ENCODE peak calls at places on chromosomes 11 and 22, in nine cellular contexts. T, B, J, G, R, Z, I, Q and E are unnamed samples.

GRCh38 chr11:65381721-65382035 is 768 bp downstream of the SLC25A45 start:
- DNase-seq in T (no peak), B (peak; percentile 82), J (no peak), G (peak; percentile 72), R (no peak), Z (no peak), I (peak; percentile 44), Q (peak; percentile 65), E (no peak)

GRCh38 chr11:88102595-88102929 is 72.7 kb downstream of the RAB38 start:
- DNase-seq in T (no peak), B (no peak), J (no peak), G (peak; percentile 61), R (no peak), Z (no peak), I (no peak), Q (no peak), E (peak; percentile 8)

GRCh38 chr22:46272196-46272595 is 4.4 kb downstream of the TTC38 start:
- DNase-seq in T (no peak), B (no peak), J (no peak), G (no peak), R (no peak), Z (no peak), I (no peak), Q (no peak), E (no peak)

GRCh38 chr11:108870373-108871020 is 205.6 kb downstream of the DDX10 start:
- DNase-seq in T (no peak), B (peak; percentile 48), J (no peak), G (peak; percentile 87), R (no peak), Z (no peak), I (no peak), Q (no peak), E (no peak)

GRCh38 chr11:115067471-115067870 is 389.1 kb downstream of the NXPE2 start:
- DNase-seq in T (no peak), B (no peak), J (no peak), G (no peak), R (no peak), Z (no peak), I (no peak), Q (no peak), E (no peak)

GRCh38 chr22:17368727-17369552 is at the start of gene CECR2:
- DNase-seq in T (peak; percentile 85), B (no peak), J (peak; percentile 42), G (no peak), R (peak; percentile 54), Z (peak; percentile 95), I (peak; percentile 71), Q (peak; percentile 34), E (peak; percentile 78)

GRCh38 chr22:35335936-35336781 is 36.5 kb downstream of the TOM1 start:
- DNase-seq in T (no peak), B (no peak), J (no peak), G (no peak), R (peak; percentile 66), Z (no peak), I (no peak), Q (no peak), E (no peak)

GRCh38 chr11:12215192-12215591 is 104.8 kb downstream of the MICAL2 start:
- DNase-seq in T (peak; percentile 15), B (no peak), J (no peak), G (no peak), R (no peak), Z (peak; percentile 20), I (no peak), Q (no peak), E (peak; percentile 54)

GRCh38 chr11:10752061-10752460 is 1.0 kb downstream of the CTR9 start:
- DNase-seq in T (no peak), B (no peak), J (no peak), G (no peak), R (no peak), Z (no peak), I (peak; percentile 15), Q (no peak), E (no peak)

GRCh38 chr11:66745356-66746235 is 16.6 kb upstream of the SPTBN2 start:
- DNase-seq in T (peak; percentile 53), B (peak; percentile 71), J (peak; percentile 75), G (peak; percentile 32), R (no peak), Z (peak; percentile 34), I (peak; percentile 81), Q (no peak), E (peak; percentile 66)

GRCh38 chr11:31236052-31236652 is 133.4 kb downstream of the DCDC1 start:
- DNase-seq in T (no peak), B (peak; percentile 42), J (peak; percentile 40), G (peak; percentile 39), R (no peak), Z (no peak), I (peak; percentile 8), Q (peak; percentile 8), E (no peak)

GRCh38 chr11:31237819-31238771 is 131.4 kb downstream of the DCDC1 start:
- DNase-seq in T (peak; percentile 77), B (peak; percentile 20), J (no peak), G (peak; percentile 54), R (no peak), Z (peak; percentile 89), I (no peak), Q (no peak), E (peak; percentile 7)

GRCh38 chr11:31233425-31233824 is 136.1 kb downstream of the DCDC1 start:
- DNase-seq in T (peak; percentile 43), B (peak; percentile 17), J (no peak), G (peak; percentile 14), R (no peak), Z (no peak), I (no peak), Q (peak; percentile 29), E (peak; percentile 11)
- H2AFZ ChIP-seq in T (no peak overlapping the region), B (no peak overlapping the region), J (no peak overlapping the region), G (no peak overlapping the region), R (no peak overlapping the region), Z (no peak overlapping the region), I (no peak overlapping the region), Q (peak overlapping the region; percentile 63), E (no peak overlapping the region)

GRCh38 chr22:24584871-24585411 is 7.9 kb downstream of the LRRC75B start:
- DNase-seq in T (no peak), B (no peak), J (no peak), G (no peak), R (no peak), Z (no peak), I (no peak), Q (no peak), E (no peak)

GRCh38 chr22:24583972-24584790 is 8.7 kb downstream of the LRRC75B start:
- DNase-seq in T (peak; percentile 28), B (no peak), J (no peak), G (no peak), R (no peak), Z (no peak), I (no peak), Q (no peak), E (no peak)

GRCh38 chr22:24585461-24585860 is 7.4 kb downstream of the LRRC75B start:
- DNase-seq in T (no peak), B (no peak), J (no peak), G (no peak), R (no peak), Z (no peak), I (no peak), Q (no peak), E (no peak)

GRCh38 chr22:24582111-24582814 is 10.6 kb downstream of the LRRC75B start:
- DNase-seq in T (no peak), B (no peak), J (no peak), G (no peak), R (no peak), Z (no peak), I (no peak), Q (no peak), E (no peak)

GRCh38 chr22:24583221-24583971 is 9.5 kb downstream of the LRRC75B start:
- DNase-seq in T (no peak), B (no peak), J (no peak), G (peak; percentile 28), R (peak; percentile 84), Z (no peak), I (no peak), Q (no peak), E (peak; percentile 58)
- TF ChIP-seq EZH2phosphoT487 in T (no peak), B (no peak), J (no peak), G (no peak), R (no peak), Z (no peak), I (no peak), Q (no peak), E (no peak)

DNA sequence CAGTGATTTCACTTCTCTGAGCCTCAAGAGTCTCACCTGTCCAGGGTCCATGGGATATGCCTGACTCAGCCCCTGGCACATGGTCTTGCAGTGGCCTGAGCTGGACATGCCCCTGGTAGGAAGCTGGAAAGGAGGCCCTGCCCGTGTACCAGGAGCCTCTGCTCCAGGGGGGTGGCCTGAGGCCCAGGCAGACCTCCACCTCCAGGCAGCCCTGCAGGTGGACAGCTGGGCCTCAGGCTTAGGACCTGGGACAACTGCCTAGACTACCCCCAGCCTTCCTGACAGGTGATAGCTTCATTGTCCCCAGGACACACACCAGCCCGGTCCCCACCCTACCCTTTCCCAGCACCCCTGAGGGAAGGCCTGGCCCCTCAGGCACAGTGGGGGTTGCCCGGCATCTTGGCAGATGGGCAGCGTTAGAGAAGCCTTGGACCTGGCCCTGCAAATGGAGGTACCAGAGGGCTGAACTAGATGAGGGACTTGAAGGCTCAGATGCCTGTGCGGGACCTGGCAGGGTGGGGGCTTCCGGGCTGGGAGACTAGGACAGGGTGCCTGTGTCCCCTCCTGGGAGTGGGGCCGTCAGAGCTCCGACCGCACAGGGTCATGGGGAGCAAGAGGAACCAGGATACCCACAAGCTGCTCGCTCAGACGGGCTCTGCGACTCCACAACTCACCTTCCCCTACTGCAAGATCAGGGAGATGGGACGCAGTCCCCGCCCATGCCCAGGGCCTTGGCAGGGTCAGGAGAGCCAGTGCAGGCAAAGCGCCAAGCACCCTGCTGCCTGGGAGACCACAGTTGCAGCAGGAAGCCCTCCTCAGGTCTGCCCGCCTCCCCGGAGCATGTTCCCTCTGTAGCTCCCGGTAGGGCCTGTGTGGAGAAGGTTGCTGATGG is 53.5 kb downstream of the CDKN1C start:
- DNase-seq in T (no peak), B (no peak), J (no peak), G (no peak), R (no peak), Z (no peak), I (no peak), Q (no peak), E (no peak)
- H3K4me1 ChIP-seq in T (no peaks in the 10 kb centered on the region), B (no peaks in the 10 kb centered on the region), J (no peaks in the 10 kb centered on the region), G (no peaks in the 10 kb centered on the region), R (peaks cover 13% of the 10 kb centered on the region), Z (peaks cover 4% of the 10 kb centered on the region), I (no peaks in the 10 kb centered on the region), Q (peaks cover 8% of the 10 kb centered on the region), E (peaks cover 29% of the 10 kb centered on the region)

GRCh38 chr22:33470456-33470855 is 412.3 kb upstream of the SYN3 start:
- DNase-seq in T (no peak), B (no peak), J (no peak), G (no peak), R (no peak), Z (no peak), I (no peak), Q (no peak), E (no peak)

GRCh38 chr22:33476206-33476605 is 418.0 kb upstream of the SYN3 start:
- DNase-seq in T (peak; percentile 36), B (peak; percentile 15), J (no peak), G (no peak), R (no peak), Z (no peak), I (no peak), Q (no peak), E (peak; percentile 28)

GRCh38 chr22:33474587-33474986 is 416.4 kb upstream of the SYN3 start:
- DNase-seq in T (no peak), B (no peak), J (no peak), G (no peak), R (no peak), Z (no peak), I (no peak), Q (no peak), E (no peak)

GRCh38 chr22:33476716-33477115 is 418.5 kb upstream of the SYN3 start:
- DNase-seq in T (no peak), B (peak; percentile 19), J (no peak), G (peak; percentile 60), R (no peak), Z (no peak), I (no peak), Q (no peak), E (peak; percentile 15)

GRCh38 chr22:33472462-33473344 is 414.5 kb upstream of the SYN3 start:
- DNase-seq in T (no peak), B (no peak), J (peak; percentile 74), G (no peak), R (no peak), Z (no peak), I (no peak), Q (no peak), E (no peak)
- H2AFZ ChIP-seq in T (no peak overlapping the region), B (no peak overlapping the region), J (no peak overlapping the region), G (no peak overlapping the region), R (no peak overlapping the region), Z (no peak overlapping the region), I (no peak overlapping the region), Q (no peak overlapping the region), E (no peak overlapping the region)